ENCODE peak calls at places on chromosomes 2 and 18, in five cellular contexts. One of them, this sample, is unnamed.

GRCh38 chr2:9191044-9191481 is 15.5 kb upstream of the ASAP2 start:
- DNase-seq in stimulated activated CD4-positive, alpha-beta T cell treated with anti-CD3 and anti-CD28 coated beads, Interleukin-12 subunit alpha, Interleukin-12 subunit beta, amount 100 ng/mL, for 48 hours: no peak
- DNase-seq in activated naive CD4-positive, alpha-beta T cell treated with anti-CD3 and anti-CD28 coated beads, Interleukin-2, amount 10 ng/mL, durations not matched to agents 7 days and 5 days: no peak
- DNase-seq in 8988T: no peak
- DNase-seq in activated T-cell treated with anti-CD3 and anti-CD28 coated beads, Interleukin-2, amount 50 U/mL, for 4 hours: no peak
- DNase-seq in this sample: no peak

GRCh38 chr2:111662039-111662740 is 221.8 kb downstream of the ANAPC1 start:
- DNase-seq in activated naive CD4-positive, alpha-beta T cell treated with anti-CD3 and anti-CD28 coated beads, Interleukin-2, amount 10 ng/mL, durations not matched to agents 7 days and 5 days: no peak
- DNase-seq in stimulated activated CD4-positive, alpha-beta T cell treated with anti-CD3 and anti-CD28 coated beads, Interleukin-12 subunit alpha, Interleukin-12 subunit beta, amount 100 ng/mL, for 48 hours: no peak
- DNase-seq in 8988T: no peak
- DNase-seq in activated T-cell treated with anti-CD3 and anti-CD28 coated beads, Interleukin-2, amount 50 U/mL, for 4 hours: no peak
- DNase-seq in this sample: no peak

GRCh38 chr2:115364078-115364477 is 921.6 kb downstream of the DPP10 start:
- DNase-seq in stimulated activated CD4-positive, alpha-beta T cell treated with anti-CD3 and anti-CD28 coated beads, Interleukin-12 subunit alpha, Interleukin-12 subunit beta, amount 100 ng/mL, for 48 hours: no peak
- DNase-seq in 8988T: no peak
- DNase-seq in activated T-cell treated with anti-CD3 and anti-CD28 coated beads, Interleukin-2, amount 50 U/mL, for 4 hours: no peak
- DNase-seq in activated naive CD4-positive, alpha-beta T cell treated with anti-CD3 and anti-CD28 coated beads, Interleukin-2, amount 10 ng/mL, durations not matched to agents 7 days and 5 days: no peak
- DNase-seq in this sample: no peak

GRCh38 chr18:26434887-26435286 is 113.5 kb downstream of the KCTD1 start:
- DNase-seq in activated naive CD4-positive, alpha-beta T cell treated with anti-CD3 and anti-CD28 coated beads, Interleukin-2, amount 10 ng/mL, durations not matched to agents 7 days and 5 days: no peak
- DNase-seq in stimulated activated CD4-positive, alpha-beta T cell treated with anti-CD3 and anti-CD28 coated beads, Interleukin-12 subunit alpha, Interleukin-12 subunit beta, amount 100 ng/mL, for 48 hours: no peak
- DNase-seq in activated T-cell treated with anti-CD3 and anti-CD28 coated beads, Interleukin-2, amount 50 U/mL, for 4 hours: no peak
- DNase-seq in 8988T: no peak
- DNase-seq in this sample: no peak

GRCh38 chr2:127516031-127516430 is 10.3 kb downstream of the IWS1 start:
- DNase-seq in stimulated activated CD4-positive, alpha-beta T cell treated with anti-CD3 and anti-CD28 coated beads, Interleukin-12 subunit alpha, Interleukin-12 subunit beta, amount 100 ng/mL, for 48 hours: no peak
- DNase-seq in activated naive CD4-positive, alpha-beta T cell treated with anti-CD3 and anti-CD28 coated beads, Interleukin-2, amount 10 ng/mL, durations not matched to agents 7 days and 5 days: no peak
- DNase-seq in 8988T: no peak
- DNase-seq in activated T-cell treated with anti-CD3 and anti-CD28 coated beads, Interleukin-2, amount 50 U/mL, for 4 hours: no peak
- DNase-seq in this sample: no peak

GRCh38 chr2:67256892-67257291 is 140.2 kb upstream of the ETAA1 start:
- DNase-seq in activated T-cell treated with anti-CD3 and anti-CD28 coated beads, Interleukin-2, amount 50 U/mL, for 4 hours: no peak
- DNase-seq in stimulated activated CD4-positive, alpha-beta T cell treated with anti-CD3 and anti-CD28 coated beads, Interleukin-12 subunit alpha, Interleukin-12 subunit beta, amount 100 ng/mL, for 48 hours: no peak
- DNase-seq in 8988T: no peak
- DNase-seq in activated naive CD4-positive, alpha-beta T cell treated with anti-CD3 and anti-CD28 coated beads, Interleukin-2, amount 10 ng/mL, durations not matched to agents 7 days and 5 days: no peak
- DNase-seq in this sample: no peak

GRCh38 chr18:3653859-3654441 is 204.0 kb downstream of the TGIF1 start:
- DNase-seq in stimulated activated CD4-positive, alpha-beta T cell treated with anti-CD3 and anti-CD28 coated beads, Interleukin-12 subunit alpha, Interleukin-12 subunit beta, amount 100 ng/mL, for 48 hours: no peak
- DNase-seq in 8988T: no peak
- DNase-seq in activated T-cell treated with anti-CD3 and anti-CD28 coated beads, Interleukin-2, amount 50 U/mL, for 4 hours: no peak
- DNase-seq in activated naive CD4-positive, alpha-beta T cell treated with anti-CD3 and anti-CD28 coated beads, Interleukin-2, amount 10 ng/mL, durations not matched to agents 7 days and 5 days: no peak
- DNase-seq in this sample: no peak

GRCh38 chr2:208101716-208102631 is 22.4 kb downstream of the CRYGD start:
- DNase-seq in activated naive CD4-positive, alpha-beta T cell treated with anti-CD3 and anti-CD28 coated beads, Interleukin-2, amount 10 ng/mL, durations not matched to agents 7 days and 5 days: no peak
- DNase-seq in activated T-cell treated with anti-CD3 and anti-CD28 coated beads, Interleukin-2, amount 50 U/mL, for 4 hours: no peak
- DNase-seq in stimulated activated CD4-positive, alpha-beta T cell treated with anti-CD3 and anti-CD28 coated beads, Interleukin-12 subunit alpha, Interleukin-12 subunit beta, amount 100 ng/mL, for 48 hours: no peak
- DNase-seq in 8988T: no peak
- DNase-seq in this sample: no peak

GRCh38 chr18:27966872-27967271 is 210.1 kb downstream of the CDH2 start:
- DNase-seq in activated T-cell treated with anti-CD3 and anti-CD28 coated beads, Interleukin-2, amount 50 U/mL, for 4 hours: no peak
- DNase-seq in activated naive CD4-positive, alpha-beta T cell treated with anti-CD3 and anti-CD28 coated beads, Interleukin-2, amount 10 ng/mL, durations not matched to agents 7 days and 5 days: no peak
- DNase-seq in stimulated activated CD4-positive, alpha-beta T cell treated with anti-CD3 and anti-CD28 coated beads, Interleukin-12 subunit alpha, Interleukin-12 subunit beta, amount 100 ng/mL, for 48 hours: no peak
- DNase-seq in 8988T: no peak
- DNase-seq in this sample: no peak

GRCh38 chr18:60411715-60412114 is 39.1 kb upstream of the MC4R start:
- DNase-seq in activated T-cell treated with anti-CD3 and anti-CD28 coated beads, Interleukin-2, amount 50 U/mL, for 4 hours: no peak
- DNase-seq in stimulated activated CD4-positive, alpha-beta T cell treated with anti-CD3 and anti-CD28 coated beads, Interleukin-12 subunit alpha, Interleukin-12 subunit beta, amount 100 ng/mL, for 48 hours: no peak
- DNase-seq in 8988T: no peak
- DNase-seq in activated naive CD4-positive, alpha-beta T cell treated with anti-CD3 and anti-CD28 coated beads, Interleukin-2, amount 10 ng/mL, durations not matched to agents 7 days and 5 days: no peak
- DNase-seq in this sample: no peak